ENCODE peak calls at places on chromosomes 4 and X, in five cellular contexts. X is suprapubic skin; V is CD8-positive, alpha-beta T cell; I is activated T-cell treated with anti-CD3 and anti-CD28 coated beads, Interleukin-2, amount 50 U/mL, for 72 hours; A is NCI-H2107. S is an unnamed sample.

GRCh38 chr4:140094701-140095420 is 59.1 kb downstream of the MAML3 start:
- DNase-seq in X (peak; percentile 85), V (peak; percentile 47), I (peak; percentile 78), A (no peak), S (peak; percentile 58)

GRCh38 chrX:19630228-19630627 is 114.9 kb upstream of the MAP3K15 start:
- DNase-seq in X (no peak), V (no peak), I (no peak), A (no peak), S (no peak)

GRCh38 chrX:115988825-115989224 is 181.7 kb upstream of the AGTR2 start:
- DNase-seq in X (no peak), V (no peak), I (no peak), A (peak; percentile 0), S (no peak)

GRCh38 chr4:2812600-2812932 is 19.7 kb downstream of the SH3BP2 start:
- DNase-seq in X (no peak), V (no peak), I (no peak), A (no peak), S (no peak)

GRCh38 chr4:174365018-174365587 is 81.4 kb downstream of the CEP44 start:
- DNase-seq in X (no peak), V (no peak), I (peak; percentile 11), A (no peak), S (no peak)

GRCh38 chr4:16995451-16995850 is 97.0 kb upstream of the LDB2 start:
- DNase-seq in X (no peak), V (no peak), I (no peak), A (no peak), S (no peak)

GRCh38 chr4:155540698-155541097 is 126.0 kb upstream of the GUCY1A1 start:
- DNase-seq in X (no peak), V (no peak), I (no peak), A (no peak), S (no peak)

GRCh38 chr4:113919611-113920010 is 59.8 kb downstream of the ARSJ start:
- DNase-seq in X (no peak), V (no peak), I (no peak), A (no peak), S (no peak)

GRCh38 chrX:1657367-1658082 is 42.7 kb downstream of the ASMT start:
- DNase-seq in X (no peak), V (peak; percentile 63), I (peak; percentile 67), A (peak; percentile 55), S (peak; percentile 14)

GRCh38 chr4:138555584-138555983 is 313.4 kb upstream of the SLC7A11 start:
- DNase-seq in X (no peak), V (no peak), I (no peak), A (no peak), S (no peak)